ENCODE peak calls at places on chromosome 13, in nine cellular contexts. K is transverse colon, D is pancreas, Z is cardiac muscle cell, L is neural progenitor cell, U is tibial artery, R is substantia nigra, E is small intestine, O is aorta. G is an unnamed sample.

GRCh38 chr13:37878496-37878895 is 8.9 kb upstream of the TRPC4 start:
- DNase-seq in L (no peak), K (no peak), O (no peak), E (no peak), U (no peak), R (no peak), Z (no peak), D (no peak), G (no peak)

GRCh38 chr13:33040116-33040515 is 23.9 kb downstream of the KL start:
- DNase-seq in R (no peak), L (no peak), U (no peak), K (no peak), Z (no peak), E (no peak), O (no peak), D (no peak), G (no peak)

GRCh38 chr13:51721485-51721884 is 82.5 kb downstream of the DHRS12 start:
- DNase-seq in U (no peak), L (no peak), E (no peak), K (no peak), R (no peak), D (no peak), O (peak; percentile 44), Z (no peak), G (peak; percentile 36)

GRCh38 chr13:75101997-75102720 is 379.8 kb downstream of the TBC1D4 start:
- DNase-seq in Z (peak; percentile 8), U (no peak), K (no peak), O (no peak), D (no peak), E (no peak), L (peak; percentile 54), R (no peak), G (no peak)

GRCh38 chr13:35978607-35979316 is 152.4 kb downstream of the DCLK1 start:
- DNase-seq in K (no peak), R (no peak), U (peak; percentile 49), E (peak; percentile 33), L (peak; percentile 46), D (no peak), Z (peak; percentile 55), O (no peak), G (no peak)

GRCh38 chr13:46405457-46405856 is 18.4 kb upstream of the RUBCNL start:
- DNase-seq in Z (no peak), D (no peak), O (no peak), E (no peak), R (no peak), K (no peak), L (no peak), U (no peak), G (no peak)

GRCh38 chr13:102597029-102598015 is 536 bp downstream of the TPP2 start:
- DNase-seq in Z (peak; percentile 22), K (peak; percentile 35), E (peak; percentile 13), D (no peak), R (no peak), O (peak; percentile 63), L (peak; percentile 42), U (peak; percentile 30), G (no peak)

GRCh38 chr13:68099616-68100015 is 869.5 kb upstream of the PCDH9 start:
- DNase-seq in D (no peak), K (no peak), Z (no peak), L (no peak), U (no peak), R (no peak), E (no peak), O (no peak), G (no peak)

GRCh38 chr13:108860418-108860817 is 231.0 kb downstream of the MYO16 start:
- DNase-seq in L (no peak), U (no peak), E (no peak), K (no peak), Z (no peak), D (no peak), O (no peak), R (no peak), G (no peak)

GRCh38 chr13:97948041-97948440 is 5.4 kb upstream of the IPO5 start:
- DNase-seq in R (no peak), D (no peak), L (no peak), E (no peak), U (no peak), O (no peak), K (no peak), Z (no peak), G (no peak)

GRCh38 chr13:97945792-97946419 is 7.6 kb upstream of the IPO5 start:
- DNase-seq in Z (no peak), L (no peak), D (no peak), E (no peak), U (no peak), R (no peak), O (no peak), K (no peak), G (no peak)

GRCh38 chr13:97944396-97945029 is 9.0 kb upstream of the IPO5 start:
- DNase-seq in Z (no peak), D (no peak), K (no peak), O (no peak), R (no peak), E (no peak), L (no peak), U (no peak), G (no peak)

GRCh38 chr13:97946951-97947588 is 6.4 kb upstream of the IPO5 start:
- DNase-seq in U (no peak), Z (no peak), O (no peak), D (no peak), E (no peak), K (no peak), L (no peak), R (no peak), G (no peak)

GRCh38 chr13:97945342-97945741 is 8.1 kb upstream of the IPO5 start:
- DNase-seq in E (no peak), U (no peak), L (no peak), D (no peak), R (no peak), K (no peak), Z (no peak), O (no peak), G (no peak)
- H3K27ac ChIP-seq in E (no peak overlapping the region), U (no peak overlapping the region), L (no peak overlapping the region), D (no peak overlapping the region), R (no peak overlapping the region), K (no peak overlapping the region), Z (no peak overlapping the region), O (no peak overlapping the region), G (no peak overlapping the region)

GRCh38 chr13:113813749-113814434 is 50.0 kb downstream of the GAS6 start:
- DNase-seq in D (peak; percentile 35), R (no peak), Z (peak; percentile 39), L (no peak), K (no peak), O (no peak), E (no peak), U (no peak), G (no peak)

GRCh38 chr13:113812140-113813036 is 51.5 kb downstream of the GAS6 start:
- DNase-seq in Z (no peak), O (no peak), E (no peak), R (no peak), K (no peak), D (no peak), U (no peak), L (no peak), G (no peak)

GRCh38 chr13:113814435-113814821 is 49.4 kb downstream of the GAS6 start:
- DNase-seq in L (no peak), D (no peak), U (no peak), R (no peak), O (no peak), Z (no peak), E (no peak), K (no peak), G (no peak)

GRCh38 chr13:113811081-113811928 is 52.3 kb downstream of the TMEM255B start:
- DNase-seq in Z (no peak), O (no peak), K (no peak), E (no peak), D (no peak), R (no peak), L (no peak), U (no peak), G (no peak)

DNA sequence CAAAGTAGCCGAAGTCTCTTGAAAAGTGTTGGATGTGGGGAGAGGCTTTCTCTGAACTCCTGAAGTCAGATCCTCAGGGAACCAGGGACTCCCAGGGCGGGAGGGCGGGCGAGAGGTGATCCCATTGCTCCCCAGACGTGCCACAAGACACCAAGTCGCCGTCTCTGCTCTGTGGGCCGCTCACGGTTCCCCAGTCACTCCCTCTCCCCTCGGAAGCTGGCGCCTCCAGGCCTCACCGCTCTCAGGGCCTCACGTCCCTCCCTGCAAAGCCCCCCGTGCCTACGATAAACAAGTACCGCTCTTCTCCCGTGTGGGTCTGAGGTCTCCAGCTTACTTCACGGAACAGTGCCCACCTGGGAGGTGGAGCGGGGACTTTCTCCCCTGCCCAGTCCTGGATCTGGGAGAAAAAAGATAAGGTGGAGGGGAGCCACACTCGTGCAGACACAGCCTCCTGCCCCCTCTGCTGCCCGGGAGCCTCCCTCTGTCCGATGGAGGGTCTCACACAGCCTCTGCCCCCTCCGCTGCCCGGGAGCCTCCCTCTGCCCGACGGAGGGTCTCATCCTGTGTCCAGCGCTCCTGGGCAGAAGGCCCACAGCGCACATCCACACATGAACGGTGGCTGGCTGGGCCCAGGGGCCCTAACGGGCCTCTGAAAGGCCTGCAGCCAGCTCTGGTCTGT is 50.7 kb downstream of the GAS6 start:
- DNase-seq in Z (no peak), O (no peak), K (no peak), E (no peak), U (no peak), D (no peak), L (no peak), R (no peak), G (no peak)
- H3K27ac ChIP-seq in Z (peak overlapping the region; percentile 63), O (peak overlapping the region; percentile 60), K (no peak overlapping the region), E (no peak overlapping the region), U (peak overlapping the region; percentile 44), D (peak overlapping the region; percentile 65), L (no peak overlapping the region), R (no peak overlapping the region), G (no peak overlapping the region)

GRCh38 chr13:110373617-110374016 is 66.5 kb downstream of the COL4A2 start:
- DNase-seq in U (no peak), L (no peak), E (no peak), D (no peak), R (no peak), K (no peak), O (no peak), Z (no peak), G (no peak)
- H3K27ac ChIP-seq in U (peak overlapping the region; percentile 67), L (no peak overlapping the region), E (no peak overlapping the region), D (no peak overlapping the region), R (no peak overlapping the region), K (peak overlapping the region; percentile 58), O (peak overlapping the region; percentile 50), Z (no peak overlapping the region), G (no peak overlapping the region)

GRCh38 chr13:99741979-99742378 is 229.6 kb downstream of the ZIC5 start:
- DNase-seq in O (no peak), R (no peak), Z (no peak), K (peak; percentile 54), D (no peak), E (peak; percentile 54), U (no peak), L (no peak), G (no peak)

GRCh38 chr13:99740261-99740979 is 231.1 kb downstream of the ZIC5 start:
- DNase-seq in K (no peak), E (no peak), O (no peak), Z (no peak), L (no peak), U (no peak), D (no peak), R (no peak), G (no peak)

GRCh38 chr13:99746857-99747710 is 224.5 kb downstream of the ZIC5 start:
- DNase-seq in L (peak; percentile 94), D (no peak), R (no peak), K (no peak), O (no peak), Z (peak; percentile 58), E (no peak), U (no peak), G (no peak)

GRCh38 chr13:99737456-99737855 is 234.1 kb downstream of the ZIC5 start:
- DNase-seq in E (no peak), L (no peak), R (no peak), O (no peak), Z (no peak), K (no peak), U (no peak), D (no peak), G (no peak)

GRCh38 chr13:99743079-99743478 is 228.5 kb downstream of the ZIC5 start:
- DNase-seq in L (peak; percentile 75), Z (no peak), U (no peak), D (no peak), O (no peak), K (no peak), R (no peak), E (no peak), G (no peak)
- H3K27ac ChIP-seq in L (peak overlapping the region; percentile 93), Z (no peak overlapping the region), U (no peak overlapping the region), D (no peak overlapping the region), O (no peak overlapping the region), K (peak overlapping the region; percentile 58), R (no peak overlapping the region), E (no peak overlapping the region), G (no peak overlapping the region)